ENCODE peak calls at places on chromosomes 12 and 14, in five cellular contexts. N is activated naive CD4-positive, alpha-beta T cell treated with anti-CD3 and anti-CD28 coated beads, Interleukin-2, amount 50 U/mL, for 72 hours; J is activated naive CD8-positive, alpha-beta T cell treated with anti-CD3 and anti-CD28 coated beads, Interleukin-2, amount 10 ng/mL, durations not matched to agents 7 days and 5 days; X is naive thymus-derived CD4-positive, alpha-beta T cell; K is activated T-helper 17 cell treated with anti-CD3 and anti-CD28 coated beads, Interleukin-2, amount 50 U/mL, for 72 hours. M is an unnamed sample.

GRCh38 chr12:74890237-74890599 is 319.4 kb downstream of the KCNC2 start:
- ATAC-seq in X (no peak), K (peak), J (no peak), N (peak), M (peak)

GRCh38 chr12:120075034-120075616 is 41.4 kb downstream of the RAB35 start:
- ATAC-seq in K (no peak), X (peak), N (no peak), J (peak), M (no peak)

GRCh38 chr12:47281667-47282171 is 202.0 kb upstream of the AMIGO2 start:
- ATAC-seq in X (no peak), K (peak), N (peak), J (no peak), M (no peak)

GRCh38 chr12:116933101-116933500 is 22.4 kb downstream of the FBXW8 start:
- ATAC-seq in N (no peak), J (no peak), X (no peak), K (no peak), M (peak)

GRCh38 chr14:35385042-35385839 is 19.3 kb downstream of the NFKBIA start:
- ATAC-seq in J (no peak), X (no peak), N (no peak), K (no peak), M (peak)

GRCh38 chr12:1282670-1283361 is 291.8 kb downstream of the ERC1 start:
- ATAC-seq in K (no peak), J (no peak), N (no peak), X (no peak), M (peak)

GRCh38 chr14:90276627-90277367 is 20.4 kb downstream of the PSMC1 start:
- ATAC-seq in K (peak), X (peak), J (no peak), N (peak), M (no peak)

GRCh38 chr12:55812088-55812487 is 5.4 kb downstream of the SARNP start:
- ATAC-seq in K (no peak), N (no peak), X (no peak), J (no peak), M (no peak)

GRCh38 chr14:92012121-92012748 is 27.6 kb downstream of the TRIP11 start:
- ATAC-seq in J (no peak), N (no peak), K (no peak), X (no peak), M (no peak)

GRCh38 chr14:53954551-53955233 is 1.9 kb downstream of the BMP4 start:
- ATAC-seq in K (no peak), J (no peak), X (no peak), N (peak), M (no peak)

GRCh38 chr14:73286598-73286997 is 49.3 kb downstream of the PAPLN start:
- ATAC-seq in K (no peak), J (no peak), X (no peak), N (no peak), M (no peak)

GRCh38 chr12:120830052-120830940 is 73.9 kb downstream of the SPPL3 start:
- ATAC-seq in K (no peak), X (no peak), N (peak), J (no peak), M (peak)

GRCh38 chr12:59403259-59403932 is 192.4 kb upstream of the SLC16A7 start:
- ATAC-seq in K (peak), N (peak), X (peak), J (peak), M (peak)

GRCh38 chr14:105207996-105208737 is 27.1 kb upstream of the NUDT14 start:
- ATAC-seq in N (no peak), J (no peak), X (no peak), K (no peak), M (no peak)

GRCh38 chr12:124544311-124544970 is 23.0 kb downstream of the NCOR2 start:
- ATAC-seq in X (no peak), N (no peak), J (no peak), K (no peak), M (peak)

GRCh38 chr12:130978785-130979184 is 25.1 kb downstream of the ADGRD1 start:
- ATAC-seq in N (no peak), K (no peak), X (no peak), J (no peak), M (no peak)

GRCh38 chr14:99043258-99043615 is 228.8 kb downstream of the BCL11B start:
- ATAC-seq in X (no peak), J (no peak), K (no peak), N (no peak), M (no peak)

GRCh38 chr12:94832780-94833760 is 170.4 kb downstream of the NDUFA12 start:
- ATAC-seq in X (no peak), J (no peak), K (no peak), N (no peak), M (no peak)

GRCh38 chr14:92441751-92442477 is 71.7 kb upstream of the RIN3 start:
- ATAC-seq in K (no peak), N (no peak), X (no peak), J (no peak), M (no peak)

GRCh38 chr12:121883315-121883660 is 5.3 kb upstream of the PSMD9 start:
- ATAC-seq in N (no peak), X (no peak), J (no peak), K (no peak), M (no peak)

M was measured in SK-N-SH treated with all-trans-retinoic acid at 6 μM for 48 hours.